ENCODE peak calls at places on chromosomes 11 and 22, in five cellular contexts. T is heart right ventricle, C is HFF-Myc, P is brain microvascular endothelial cell, B is omental fat pad. G is an unnamed sample.

GRCh38 chr11:134272381-134273316 is 3.5 kb upstream of the GLB1L3 start:
- DNase-seq in T (no peak), C (no peak), P (no peak), B (no peak), G (peak; percentile 84)

GRCh38 chr11:72202571-72202970 is 10.6 kb downstream of the FOLR1 start:
- DNase-seq in T (no peak), C (no peak), P (no peak), B (no peak), G (no peak)

GRCh38 chr11:12271241-12271640 is 106.1 kb upstream of the PARVA start:
- DNase-seq in T (no peak), C (no peak), P (no peak), B (no peak), G (no peak)

GRCh38 chr11:60396790-60397189 is 531 bp downstream of the MS4A14 start:
- DNase-seq in T (no peak), C (no peak), P (no peak), B (no peak), G (no peak)

GRCh38 chr11:126083829-126084607 is 21.4 kb upstream of the CDON start:
- DNase-seq in T (no peak), C (no peak), P (no peak), B (no peak), G (no peak)

GRCh38 chr11:45580399-45580798 is 85.0 kb downstream of the CHST1 start:
- DNase-seq in T (no peak), C (peak; percentile 4), P (peak; percentile 45), B (no peak), G (peak; percentile 64)

GRCh38 chr11:79081441-79082124 is 359.2 kb downstream of the TENM4 start:
- DNase-seq in T (no peak), C (peak; percentile 52), P (peak; percentile 12), B (no peak), G (peak; percentile 36)

GRCh38 chr11:134004406-134005197 is 47.8 kb upstream of the IGSF9B start:
- DNase-seq in T (no peak), C (no peak), P (no peak), B (no peak), G (no peak)

GRCh38 chr11:61256710-61257482 is 15.9 kb downstream of the PGA5 start:
- DNase-seq in T (no peak), C (no peak), P (no peak), B (no peak), G (no peak)

GRCh38 chr22:45302047-45302446 is 7.7 kb upstream of the FAM118A start:
- DNase-seq in T (no peak), C (peak; percentile 84), P (peak; percentile 67), B (no peak), G (peak; percentile 46)

GRCh38 chr11:11668293-11668692 is 46.5 kb upstream of the GALNT18 start:
- DNase-seq in T (no peak), C (no peak), P (no peak), B (no peak), G (no peak)

GRCh38 chr22:37282385-37282677 is at the start of gene CYTH4:
- DNase-seq in T (peak; percentile 61), C (no peak), P (no peak), B (no peak), G (no peak)

GRCh38 chr11:98365185-98365584 is 655.6 kb upstream of the CNTN5 start:
- DNase-seq in T (no peak), C (no peak), P (no peak), B (no peak), G (no peak)

GRCh38 chr22:24588370-24588755 is 4.5 kb downstream of the LRRC75B start:
- DNase-seq in T (peak; percentile 34), C (no peak), P (no peak), B (no peak), G (no peak)

GRCh38 chr11:34176980-34177319 is 71.5 kb downstream of the NAT10 start:
- DNase-seq in T (no peak), C (no peak), P (no peak), B (no peak), G (no peak)

GRCh38 chr11:36196476-36197099 is 92.6 kb downstream of the COMMD9 start:
- DNase-seq in T (no peak), C (no peak), P (peak; percentile 13), B (no peak), G (peak; percentile 64)

GRCh38 chr11:86606270-86606848 is 66.1 kb downstream of the ME3 start:
- DNase-seq in T (no peak), C (no peak), P (no peak), B (no peak), G (no peak)

GRCh38 chr11:76208829-76209670 is 2.7 kb upstream of the WNT11 start:
- DNase-seq in T (peak; percentile 86), C (no peak), P (peak; percentile 15), B (no peak), G (peak; percentile 31)

GRCh38 chr11:60992842-60993409 is 21.4 kb downstream of the CD6 start:
- DNase-seq in T (no peak), C (no peak), P (no peak), B (no peak), G (no peak)

GRCh38 chr22:28711820-28712777 is 29.5 kb downstream of the CHEK2 start:
- DNase-seq in T (no peak), C (peak; percentile 79), P (peak; percentile 81), B (no peak), G (peak; percentile 96)

GRCh38 chr11:118889796-118890195 is 6.1 kb downstream of the CXCR5 start:
- DNase-seq in T (peak; percentile 73), C (no peak), P (peak; percentile 47), B (no peak), G (peak; percentile 35)

GRCh38 chr22:26534874-26535470 is 22.7 kb upstream of the TFIP11 start:
- DNase-seq in T (no peak), C (no peak), P (no peak), B (no peak), G (no peak)

GRCh38 chr22:31647516-31647915 is 14.5 kb downstream of the PISD start:
- DNase-seq in T (no peak), C (no peak), P (peak; percentile 86), B (no peak), G (peak; percentile 90)

GRCh38 chr11:63906585-63906984 is 10.4 kb downstream of the RCOR2 start:
- DNase-seq in T (no peak), C (no peak), P (no peak), B (no peak), G (peak; percentile 32)

GRCh38 chr22:38886333-38886732 is 14.3 kb upstream of the CBX6 start:
- DNase-seq in T (no peak), C (no peak), P (peak; percentile 48), B (no peak), G (no peak)

GRCh38 chr11:26070981-26071380 is 260.9 kb upstream of the ANO3 start:
- DNase-seq in T (no peak), C (no peak), P (no peak), B (no peak), G (no peak)

GRCh38 chr11:11422291-11423128 is 69.5 kb upstream of the CSNK2A3 start:
- DNase-seq in T (no peak), C (no peak), P (no peak), B (no peak), G (no peak)

GRCh38 chr11:34775417-34775888 is 140.7 kb downstream of the APIP start:
- DNase-seq in T (no peak), C (no peak), P (no peak), B (no peak), G (no peak)

GRCh38 chr11:122140535-122140934 is 24.5 kb upstream of the BLID start:
- DNase-seq in T (no peak), C (no peak), P (peak; percentile 66), B (no peak), G (peak; percentile 63)

GRCh38 chr11:119573858-119574257 is 150.9 kb upstream of the THY1 start:
- DNase-seq in T (no peak), C (no peak), P (no peak), B (no peak), G (no peak)

GRCh38 chr11:122523841-122524531 is 131.5 kb upstream of the UBASH3B start:
- DNase-seq in T (no peak), C (peak; percentile 31), P (no peak), B (no peak), G (no peak)

GRCh38 chr11:76891793-76892192 is 31.1 kb downstream of the ACER3 start:
- DNase-seq in T (no peak), C (no peak), P (no peak), B (no peak), G (no peak)

GRCh38 chr22:19430890-19431541 is 517 bp downstream of the HIRA start:
- DNase-seq in T (peak; percentile 40), C (no peak), P (no peak), B (no peak), G (peak; percentile 30)

GRCh38 chr22:19429950-19430889 is 1.3 kb downstream of the HIRA start:
- DNase-seq in T (peak; percentile 15), C (no peak), P (peak; percentile 60), B (no peak), G (peak; percentile 71)

GRCh38 chr22:19431641-19432091 is at the start of gene HIRA:
- DNase-seq in T (peak; percentile 87), C (no peak), P (peak; percentile 67), B (no peak), G (peak; percentile 76)

GRCh38 chr22:19434829-19435580 is 2.7 kb downstream of the MRPL40 start:
- DNase-seq in T (no peak), C (no peak), P (no peak), B (no peak), G (no peak)

GRCh38 chr22:19432092-19432844 is at the start of gene MRPL40:
- DNase-seq in T (peak; percentile 96), C (peak; percentile 77), P (peak; percentile 85), B (peak; percentile 57), G (peak; percentile 96)
- TF ChIP-seq CTCF in T (no peak), C (no peak), P (no peak), B (no peak), G (no peak)

GRCh38 chr11:69718147-69718546 is 14.3 kb upstream of the FGF19 start:
- DNase-seq in T (peak; percentile 51), C (no peak), P (peak; percentile 23), B (no peak), G (peak; percentile 22)
- TF ChIP-seq CTCF in T (peak; percentile 54), C (peak; percentile 57), P (peak; percentile 85), B (no peak), G (peak; percentile 47)

DNA sequence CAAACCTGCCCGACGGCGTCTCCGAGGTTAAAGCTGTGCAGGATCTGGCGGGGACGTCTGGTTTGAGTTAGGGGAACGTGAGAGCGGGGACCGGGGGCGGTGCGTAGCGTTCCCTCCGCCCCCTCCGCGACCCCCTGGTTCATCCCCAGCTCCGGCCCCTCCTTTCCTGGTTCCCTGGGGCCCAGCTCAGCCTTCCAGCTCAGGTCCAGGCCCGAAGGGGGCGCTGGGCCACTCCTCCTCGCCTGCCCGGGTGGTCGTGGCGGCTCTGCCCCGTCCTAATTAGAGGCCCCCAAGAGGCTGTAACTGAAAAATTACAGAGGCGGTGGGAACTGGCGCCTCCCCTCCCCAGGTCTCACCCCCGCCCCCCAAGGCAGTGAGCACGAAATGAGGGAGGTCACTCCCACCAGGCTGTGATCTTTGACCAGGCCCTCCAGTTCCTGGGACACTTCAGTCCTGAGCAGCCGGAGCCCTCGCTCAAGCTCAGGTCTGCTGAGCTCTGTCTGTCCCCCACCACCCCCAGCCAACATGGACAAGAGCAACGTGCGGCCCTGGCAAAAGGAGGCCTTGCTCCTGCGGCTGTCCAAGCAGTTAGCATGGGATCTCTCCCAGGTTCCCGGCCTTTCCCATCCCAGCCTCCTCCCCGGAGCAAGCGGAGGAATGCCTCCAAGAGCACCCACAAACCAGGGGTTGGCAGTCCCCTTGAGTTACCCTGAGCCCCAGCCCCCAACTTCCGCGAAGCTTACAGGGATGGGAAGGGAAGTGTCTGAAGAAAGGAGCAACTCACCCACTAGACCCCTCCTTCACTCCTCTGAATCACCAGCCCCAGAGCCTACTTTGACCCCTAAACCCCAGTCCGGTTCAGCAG is 3.3 kb downstream of the CD248 start:
- DNase-seq in T (no peak), C (no peak), P (no peak), B (no peak), G (peak; percentile 32)
- TF ChIP-seq CTCF in T (no peak), C (peak; percentile 33), P (peak; percentile 58), B (no peak), G (no peak)

GRCh38 chr11:109522116-109522755 is 100.2 kb downstream of the C11orf87 start:
- DNase-seq in T (no peak), C (no peak), P (no peak), B (no peak), G (no peak)
- TF ChIP-seq CTCF in T (no peak), C (no peak), P (no peak), B (no peak), G (no peak)

G was measured in fibroblast of pulmonary artery.